ENCODE peak calls at places on chromosomes 12 and 14, in four cellular contexts. One of them, this sample, is unnamed.

GRCh38 chr14:57889245-57889644 is 23.4 kb upstream of the SLC35F4 start:
- DNase-seq in activated CD4-positive, CD25-positive, alpha-beta regulatory T cell treated with anti-CD3 and anti-CD28 coated beads, Interleukin-2, amount 50 U/mL, for 72 hours: no peak
- DNase-seq in RPMI7951: peak; percentile 79
- DNase-seq in right cardiac atrium: peak; percentile 83
- DNase-seq in this sample: no peak

GRCh38 chr12:46483572-46484395 is 111.2 kb upstream of the SLC38A2 start:
- DNase-seq in activated CD4-positive, CD25-positive, alpha-beta regulatory T cell treated with anti-CD3 and anti-CD28 coated beads, Interleukin-2, amount 50 U/mL, for 72 hours: no peak
- DNase-seq in RPMI7951: no peak
- DNase-seq in right cardiac atrium: no peak
- DNase-seq in this sample: peak; percentile 54

GRCh38 chr12:53102883-53103807 is at the start of gene SOAT2:
- DNase-seq in activated CD4-positive, CD25-positive, alpha-beta regulatory T cell treated with anti-CD3 and anti-CD28 coated beads, Interleukin-2, amount 50 U/mL, for 72 hours: no peak
- DNase-seq in RPMI7951: no peak
- DNase-seq in right cardiac atrium: peak; percentile 64
- DNase-seq in this sample: no peak

GRCh38 chr12:98373019-98373554 is 142.3 kb upstream of the TMPO start:
- DNase-seq in activated CD4-positive, CD25-positive, alpha-beta regulatory T cell treated with anti-CD3 and anti-CD28 coated beads, Interleukin-2, amount 50 U/mL, for 72 hours: no peak
- DNase-seq in RPMI7951: peak; percentile 37
- DNase-seq in right cardiac atrium: no peak
- DNase-seq in this sample: peak; percentile 61

GRCh38 chr12:92396647-92397258 is 251.1 kb upstream of the BTG1 start:
- DNase-seq in activated CD4-positive, CD25-positive, alpha-beta regulatory T cell treated with anti-CD3 and anti-CD28 coated beads, Interleukin-2, amount 50 U/mL, for 72 hours: no peak
- DNase-seq in RPMI7951: peak; percentile 70
- DNase-seq in right cardiac atrium: no peak
- DNase-seq in this sample: peak; percentile 61

GRCh38 chr12:119157528-119157927 is 21.2 kb upstream of the HSPB8 start:
- DNase-seq in activated CD4-positive, CD25-positive, alpha-beta regulatory T cell treated with anti-CD3 and anti-CD28 coated beads, Interleukin-2, amount 50 U/mL, for 72 hours: no peak
- DNase-seq in RPMI7951: no peak
- DNase-seq in right cardiac atrium: peak; percentile 91
- DNase-seq in this sample: no peak

GRCh38 chr12:110249105-110249504 is 31.9 kb upstream of the ATP2A2 start:
- DNase-seq in activated CD4-positive, CD25-positive, alpha-beta regulatory T cell treated with anti-CD3 and anti-CD28 coated beads, Interleukin-2, amount 50 U/mL, for 72 hours: no peak
- DNase-seq in RPMI7951: no peak
- DNase-seq in right cardiac atrium: peak; percentile 56
- DNase-seq in this sample: no peak

GRCh38 chr12:54701940-54702592 is 53.9 kb upstream of the DCD start:
- DNase-seq in activated CD4-positive, CD25-positive, alpha-beta regulatory T cell treated with anti-CD3 and anti-CD28 coated beads, Interleukin-2, amount 50 U/mL, for 72 hours: no peak
- DNase-seq in RPMI7951: peak; percentile 42
- DNase-seq in right cardiac atrium: no peak
- DNase-seq in this sample: peak; percentile 73

GRCh38 chr12:46981627-46982026 is 97.8 kb upstream of the PCED1B start:
- DNase-seq in activated CD4-positive, CD25-positive, alpha-beta regulatory T cell treated with anti-CD3 and anti-CD28 coated beads, Interleukin-2, amount 50 U/mL, for 72 hours: no peak
- DNase-seq in RPMI7951: no peak
- DNase-seq in right cardiac atrium: no peak
- DNase-seq in this sample: no peak

GRCh38 chr12:60394680-60395079 is 798.9 kb downstream of the SLC16A7 start:
- DNase-seq in activated CD4-positive, CD25-positive, alpha-beta regulatory T cell treated with anti-CD3 and anti-CD28 coated beads, Interleukin-2, amount 50 U/mL, for 72 hours: no peak
- DNase-seq in RPMI7951: peak; percentile 4
- DNase-seq in right cardiac atrium: no peak
- DNase-seq in this sample: peak; percentile 55

GRCh38 chr12:54258286-54258685 is 21.6 kb downstream of the CBX5 start:
- DNase-seq in activated CD4-positive, CD25-positive, alpha-beta regulatory T cell treated with anti-CD3 and anti-CD28 coated beads, Interleukin-2, amount 50 U/mL, for 72 hours: no peak
- DNase-seq in RPMI7951: peak; percentile 39
- DNase-seq in right cardiac atrium: no peak
- DNase-seq in this sample: no peak

GRCh38 chr14:89699076-89699475 is 255.5 kb downstream of the EFCAB11 start:
- DNase-seq in activated CD4-positive, CD25-positive, alpha-beta regulatory T cell treated with anti-CD3 and anti-CD28 coated beads, Interleukin-2, amount 50 U/mL, for 72 hours: no peak
- DNase-seq in RPMI7951: no peak
- DNase-seq in right cardiac atrium: no peak
- DNase-seq in this sample: no peak

GRCh38 chr12:93521225-93521854 is 51.1 kb upstream of the SOCS2 start:
- DNase-seq in activated CD4-positive, CD25-positive, alpha-beta regulatory T cell treated with anti-CD3 and anti-CD28 coated beads, Interleukin-2, amount 50 U/mL, for 72 hours: no peak
- DNase-seq in RPMI7951: peak; percentile 76
- DNase-seq in right cardiac atrium: peak; percentile 65
- DNase-seq in this sample: no peak

GRCh38 chr12:21941522-21942376 is 523 bp upstream of the ABCC9 start:
- DNase-seq in activated CD4-positive, CD25-positive, alpha-beta regulatory T cell treated with anti-CD3 and anti-CD28 coated beads, Interleukin-2, amount 50 U/mL, for 72 hours: no peak
- DNase-seq in RPMI7951: no peak
- DNase-seq in right cardiac atrium: peak; percentile 89
- DNase-seq in this sample: peak; percentile 69

GRCh38 chr12:69467400-69467799 is 2.8 kb upstream of the FRS2 start:
- DNase-seq in activated CD4-positive, CD25-positive, alpha-beta regulatory T cell treated with anti-CD3 and anti-CD28 coated beads, Interleukin-2, amount 50 U/mL, for 72 hours: no peak
- DNase-seq in RPMI7951: no peak
- DNase-seq in right cardiac atrium: no peak
- DNase-seq in this sample: no peak

GRCh38 chr12:54018608-54018984 is 9.6 kb upstream of the HOXC6 start:
- DNase-seq in activated CD4-positive, CD25-positive, alpha-beta regulatory T cell treated with anti-CD3 and anti-CD28 coated beads, Interleukin-2, amount 50 U/mL, for 72 hours: no peak
- DNase-seq in RPMI7951: peak; percentile 47
- DNase-seq in right cardiac atrium: peak; percentile 68
- DNase-seq in this sample: no peak

GRCh38 chr12:39587247-39587646 is 32.4 kb downstream of the ABCD2 start:
- DNase-seq in activated CD4-positive, CD25-positive, alpha-beta regulatory T cell treated with anti-CD3 and anti-CD28 coated beads, Interleukin-2, amount 50 U/mL, for 72 hours: no peak
- DNase-seq in RPMI7951: peak; percentile 8
- DNase-seq in right cardiac atrium: no peak
- DNase-seq in this sample: no peak

GRCh38 chr12:15393995-15394394 is 71.7 kb downstream of the PTPRO start:
- DNase-seq in activated CD4-positive, CD25-positive, alpha-beta regulatory T cell treated with anti-CD3 and anti-CD28 coated beads, Interleukin-2, amount 50 U/mL, for 72 hours: no peak
- DNase-seq in RPMI7951: no peak
- DNase-seq in right cardiac atrium: no peak
- DNase-seq in this sample: no peak

GRCh38 chr12:39010406-39010805 is 105.0 kb upstream of the CPNE8 start:
- DNase-seq in activated CD4-positive, CD25-positive, alpha-beta regulatory T cell treated with anti-CD3 and anti-CD28 coated beads, Interleukin-2, amount 50 U/mL, for 72 hours: no peak
- DNase-seq in RPMI7951: no peak
- DNase-seq in right cardiac atrium: no peak
- DNase-seq in this sample: no peak

GRCh38 chr14:77867476-77867875 is 67.6 kb downstream of the ADCK1 start:
- DNase-seq in activated CD4-positive, CD25-positive, alpha-beta regulatory T cell treated with anti-CD3 and anti-CD28 coated beads, Interleukin-2, amount 50 U/mL, for 72 hours: no peak
- DNase-seq in RPMI7951: no peak
- DNase-seq in right cardiac atrium: no peak
- DNase-seq in this sample: no peak

GRCh38 chr12:11085419-11085818 is 6.7 kb downstream of the TAS2R43 start:
- DNase-seq in activated CD4-positive, CD25-positive, alpha-beta regulatory T cell treated with anti-CD3 and anti-CD28 coated beads, Interleukin-2, amount 50 U/mL, for 72 hours: no peak
- DNase-seq in RPMI7951: no peak
- DNase-seq in right cardiac atrium: no peak
- DNase-seq in this sample: no peak

GRCh38 chr12:130145731-130146130 is 16.5 kb upstream of the FZD10 start:
- DNase-seq in activated CD4-positive, CD25-positive, alpha-beta regulatory T cell treated with anti-CD3 and anti-CD28 coated beads, Interleukin-2, amount 50 U/mL, for 72 hours: no peak
- DNase-seq in RPMI7951: no peak
- DNase-seq in right cardiac atrium: no peak
- DNase-seq in this sample: no peak

GRCh38 chr12:16913832-16914490 is 308.0 kb upstream of the LMO3 start:
- DNase-seq in activated CD4-positive, CD25-positive, alpha-beta regulatory T cell treated with anti-CD3 and anti-CD28 coated beads, Interleukin-2, amount 50 U/mL, for 72 hours: no peak
- DNase-seq in RPMI7951: no peak
- DNase-seq in right cardiac atrium: no peak
- DNase-seq in this sample: no peak

GRCh38 chr14:81819344-81819743 is 285.7 kb upstream of the SEL1L start:
- DNase-seq in activated CD4-positive, CD25-positive, alpha-beta regulatory T cell treated with anti-CD3 and anti-CD28 coated beads, Interleukin-2, amount 50 U/mL, for 72 hours: no peak
- DNase-seq in RPMI7951: no peak
- DNase-seq in right cardiac atrium: no peak
- DNase-seq in this sample: no peak

GRCh38 chr12:49357099-49357678 is 10.1 kb upstream of the SPATS2 start:
- DNase-seq in activated CD4-positive, CD25-positive, alpha-beta regulatory T cell treated with anti-CD3 and anti-CD28 coated beads, Interleukin-2, amount 50 U/mL, for 72 hours: no peak
- DNase-seq in RPMI7951: peak; percentile 46
- DNase-seq in right cardiac atrium: no peak
- DNase-seq in this sample: peak; percentile 93

GRCh38 chr12:105935981-105936380 is 202.8 kb downstream of the NUAK1 start:
- DNase-seq in activated CD4-positive, CD25-positive, alpha-beta regulatory T cell treated with anti-CD3 and anti-CD28 coated beads, Interleukin-2, amount 50 U/mL, for 72 hours: no peak
- DNase-seq in RPMI7951: peak; percentile 81
- DNase-seq in right cardiac atrium: no peak
- DNase-seq in this sample: peak; percentile 39

GRCh38 chr14:64337901-64338615 is 43.9 kb upstream of the ESR2 start:
- DNase-seq in activated CD4-positive, CD25-positive, alpha-beta regulatory T cell treated with anti-CD3 and anti-CD28 coated beads, Interleukin-2, amount 50 U/mL, for 72 hours: no peak
- DNase-seq in RPMI7951: peak; percentile 60
- DNase-seq in right cardiac atrium: no peak
- DNase-seq in this sample: peak; percentile 84

This sample was measured in adipocyte.